ENCODE peak calls at places on chromosomes 6 and 20, in nine cellular contexts. Q is NCI-H1048; G is caudate nucleus; P is EL; Z is neural crest cell; D is activated CD4-positive, alpha-beta memory T cell treated with anti-CD3 and anti-CD28 coated beads, Interleukin-2, amount 10 ng/mL, durations not matched to agents 7 days and 5 days; O is NCI-H345; E is NCI-H2081; R is lung. J is an unnamed sample.
A peak's percentile ranks its signal among the peaks of the same experiment; 100 is the strongest.

GRCh38 chr6:7529141-7529540 is 12.3 kb upstream of the DSP start:
- DNase-seq in Q (no peak), G (no peak), P (no peak), Z (no peak), D (no peak), O (no peak), E (no peak), R (no peak), J (no peak)

GRCh38 chr6:132812756-132813172 is 1.6 kb upstream of the RPS12 start:
- DNase-seq in Q (no peak), G (no peak), P (no peak), Z (no peak), D (peak; percentile 20), O (no peak), E (peak; percentile 4), R (no peak), J (no peak)

GRCh38 chr20:32971703-32972161 is 32.5 kb downstream of the SUN5 start:
- DNase-seq in Q (no peak), G (no peak), P (no peak), Z (no peak), D (no peak), O (no peak), E (no peak), R (no peak), J (no peak)

GRCh38 chr6:17156112-17156921 is 54.5 kb downstream of the STMND1 start:
- DNase-seq in Q (peak; percentile 30), G (peak; percentile 24), P (peak; percentile 83), Z (peak; percentile 74), D (peak; percentile 50), O (peak; percentile 19), E (peak; percentile 75), R (peak; percentile 65), J (peak; percentile 33)

GRCh38 chr6:122130026-122130348 is 269.5 kb upstream of the HSF2 start:
- DNase-seq in Q (no peak), G (no peak), P (no peak), Z (no peak), D (no peak), O (no peak), E (no peak), R (no peak), J (no peak)

GRCh38 chr20:11044561-11044960 is 370.8 kb upstream of the JAG1 start:
- DNase-seq in Q (no peak), G (no peak), P (no peak), Z (no peak), D (no peak), O (no peak), E (no peak), R (no peak), J (no peak)

GRCh38 chr20:1296117-1296610 is 30.1 kb downstream of the SNPH start:
- DNase-seq in Q (no peak), G (no peak), P (no peak), Z (no peak), D (no peak), O (no peak), E (no peak), R (no peak), J (no peak)

GRCh38 chr6:140817176-140817575 is 1315.5 kb upstream of the GJE1 start:
- DNase-seq in Q (no peak), G (no peak), P (no peak), Z (no peak), D (no peak), O (no peak), E (no peak), R (no peak), J (no peak)

GRCh38 chr6:88728756-88729155 is 234.7 kb downstream of the RNGTT start:
- DNase-seq in Q (no peak), G (no peak), P (no peak), Z (no peak), D (no peak), O (no peak), E (no peak), R (no peak), J (no peak)

GRCh38 chr20:58597021-58597940 is 53.8 kb upstream of the STX16 start:
- DNase-seq in Q (no peak), G (peak; percentile 36), P (no peak), Z (no peak), D (no peak), O (no peak), E (no peak), R (no peak), J (no peak)

GRCh38 chr6:108982154-108983113 is 112.2 kb downstream of the SESN1 start:
- DNase-seq in Q (no peak), G (no peak), P (no peak), Z (no peak), D (no peak), O (no peak), E (no peak), R (no peak), J (no peak)

GRCh38 chr20:25084616-25085187 is 2.8 kb upstream of the VSX1 start:
- DNase-seq in Q (no peak), G (no peak), P (no peak), Z (no peak), D (no peak), O (no peak), E (no peak), R (peak; percentile 26), J (no peak)

GRCh38 chr6:34795836-34796425 is 4.0 kb downstream of the BLTP3A start:
- DNase-seq in Q (no peak), G (no peak), P (peak; percentile 56), Z (no peak), D (no peak), O (no peak), E (no peak), R (no peak), J (no peak)

GRCh38 chr20:1761116-1761515 is 103.5 kb upstream of the SIRPG start:
- DNase-seq in Q (no peak), G (no peak), P (peak; percentile 93), Z (no peak), D (no peak), O (no peak), E (no peak), R (no peak), J (no peak)

GRCh38 chr6:138528137-138528536 is 28.8 kb upstream of the NHSL1 start:
- DNase-seq in Q (no peak), G (no peak), P (no peak), Z (no peak), D (no peak), O (no peak), E (no peak), R (no peak), J (no peak)

GRCh38 chr20:53609501-53610445 is 16.1 kb upstream of the ZNF217 start:
- DNase-seq in Q (no peak), G (no peak), P (peak; percentile 71), Z (no peak), D (peak; percentile 84), O (peak; percentile 50), E (no peak), R (peak; percentile 45), J (peak; percentile 66)

GRCh38 chr6:149079911-149080501 is 237.5 kb upstream of the TAB2 start:
- DNase-seq in Q (no peak), G (no peak), P (peak; percentile 65), Z (no peak), D (no peak), O (no peak), E (no peak), R (no peak), J (no peak)

GRCh38 chr20:31815408-31816188 is 3.6 kb upstream of the MYLK2 start:
- DNase-seq in Q (no peak), G (no peak), P (no peak), Z (no peak), D (no peak), O (no peak), E (peak; percentile 71), R (no peak), J (peak; percentile 23)

GRCh38 chr6:155152211-155153076 is 111.4 kb upstream of the CLDN20 start:
- DNase-seq in Q (no peak), G (no peak), P (no peak), Z (no peak), D (no peak), O (no peak), E (no peak), R (no peak), J (no peak)

GRCh38 chr6:6699741-6700367 is 111.3 kb downstream of the LY86 start:
- DNase-seq in Q (no peak), G (peak; percentile 17), P (peak; percentile 92), Z (no peak), D (no peak), O (peak; percentile 80), E (peak; percentile 75), R (peak; percentile 86), J (peak; percentile 95)